ENCODE peak calls at places on chromosomes 4 and X, in ten cellular contexts. W is PC-3, S is MM.1S, U is neuronal stem cell, X is hepatocyte, B is mammary epithelial cell, C is IMR-90, D is GM23248, F is DND-41, A is H9. Y is an unnamed sample.

GRCh38 chrX:65821721-65822496 is 154.5 kb downstream of the MSN start:
- DNase-seq in D (peak), S (no peak), X (no peak), A (no peak), F (no peak), U (no peak), W (no peak), B (no peak), C (no peak), Y (no peak)

GRCh38 chr4:11183358-11183745 is 245.3 kb downstream of the HS3ST1 start:
- DNase-seq in A (no peak), X (no peak), B (no peak), D (no peak), W (no peak), C (no peak), U (no peak), F (no peak), S (no peak), Y (no peak)

GRCh38 chr4:182067828-182068227 is 175.4 kb upstream of the TENM3 start:
- DNase-seq in W (no peak), C (no peak), D (no peak), S (no peak), B (no peak), F (no peak), A (no peak), X (no peak), U (no peak), Y (no peak)

GRCh38 chr4:20538922-20539321 is 161.3 kb upstream of the PACRGL start:
- DNase-seq in F (no peak), B (no peak), U (no peak), X (no peak), S (no peak), A (no peak), D (no peak), W (no peak), C (no peak), Y (no peak)

GRCh38 chr4:99323761-99324160 is 2.6 kb upstream of the ADH1B start:
- DNase-seq in B (no peak), U (no peak), X (no peak), C (peak), A (no peak), D (peak), F (no peak), W (no peak), S (no peak), Y (no peak)

GRCh38 chrX:87702795-87703194 is 185.2 kb downstream of the KLHL4 start:
- DNase-seq in U (no peak), B (no peak), S (no peak), X (no peak), D (no peak), C (no peak), F (no peak), A (no peak), W (peak), Y (no peak)

GRCh38 chr4:112448211-112448745 is 67.7 kb downstream of the NEUROG2 start:
- DNase-seq in X (no peak), D (peak), C (peak), F (no peak), S (no peak), A (no peak), B (peak), W (peak), U (no peak), Y (no peak)

GRCh38 chr4:6953751-6954380 is 44.2 kb downstream of the TBC1D14 start:
- DNase-seq in F (no peak), U (no peak), X (peak), A (peak), S (no peak), W (no peak), B (peak), C (peak), D (peak), Y (peak)

GRCh38 chrX:48531359-48531954 is 8.1 kb upstream of the TBC1D25 start:
- DNase-seq in W (peak), F (no peak), A (no peak), C (peak), X (no peak), D (peak), U (no peak), B (peak), S (no peak), Y (peak)

DNA sequence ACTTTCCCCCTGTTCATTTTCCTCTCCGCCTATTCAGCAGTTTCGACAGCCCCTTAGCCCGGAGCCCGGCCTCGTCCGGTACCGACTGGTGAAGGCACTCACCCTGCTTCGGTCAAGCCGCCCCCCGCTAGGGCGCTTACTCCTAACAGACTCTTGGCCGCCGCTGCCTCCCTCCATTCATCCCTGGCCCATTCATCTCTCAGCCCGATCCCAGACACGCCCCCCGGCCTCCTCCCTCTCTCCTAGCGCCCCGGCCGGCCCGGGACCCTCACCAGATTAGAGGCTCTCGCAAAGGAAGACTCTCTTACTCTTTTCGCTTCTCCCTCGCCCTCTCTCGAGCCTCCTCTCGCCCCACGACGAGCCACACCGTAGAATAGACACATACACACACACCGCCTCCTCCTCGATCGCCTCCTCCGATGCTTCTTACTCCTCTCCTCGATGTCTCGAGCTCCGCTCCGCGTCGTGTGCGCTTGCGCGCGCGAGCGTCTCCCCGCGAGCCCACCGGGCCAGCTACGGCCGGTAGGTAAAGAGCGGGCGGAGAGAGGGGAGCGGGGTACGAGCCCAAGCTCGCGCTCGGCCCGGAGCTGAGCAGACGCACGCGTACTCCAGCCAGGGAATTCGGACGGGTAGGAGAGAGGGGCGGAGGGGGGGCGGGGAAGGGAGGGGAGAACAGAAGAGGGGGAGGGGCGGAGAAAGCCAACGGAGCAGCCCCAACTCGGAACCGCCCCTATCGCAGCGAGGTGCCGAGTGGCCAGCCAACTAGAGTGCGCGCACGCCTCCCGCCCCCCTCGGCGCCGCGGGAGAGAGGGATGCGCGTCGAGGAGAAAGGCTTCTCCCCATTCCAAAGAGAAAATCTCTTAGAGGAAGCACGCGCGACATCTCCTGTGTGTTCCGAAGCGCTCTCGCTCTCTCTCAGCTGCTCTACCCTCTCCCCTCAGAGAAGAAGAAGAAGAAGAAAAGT is at the start of gene WNK3:
- DNase-seq in X (peak), A (peak), D (peak), F (no peak), W (peak), S (no peak), B (peak), C (peak), U (peak), Y (peak)
- H2AFZ ChIP-seq in X (peak), A (no peak), D (peak), F (no peak), W (peak), S (no peak), B (peak), C (peak), U (peak), Y (peak)

GRCh38 chrX:129771266-129771995 is 8.3 kb upstream of the SASH3 start:
- DNase-seq in A (no peak), W (no peak), F (peak), B (no peak), S (no peak), D (no peak), U (no peak), C (no peak), X (no peak), Y (no peak)
- H2AFZ ChIP-seq in A (no peak), W (no peak), F (no peak), B (no peak), S (no peak), D (no peak), U (no peak), C (no peak), X (no peak), Y (no peak)

GRCh38 chr4:122195718-122196117 is 43.6 kb downstream of the BLTP1 start:
- DNase-seq in U (no peak), W (no peak), D (peak), B (no peak), F (no peak), A (no peak), S (no peak), C (no peak), X (no peak), Y (no peak)
- H2AFZ ChIP-seq in U (no peak), W (no peak), D (no peak), B (no peak), F (no peak), A (no peak), S (no peak), C (no peak), X (no peak), Y (no peak)

DNA sequence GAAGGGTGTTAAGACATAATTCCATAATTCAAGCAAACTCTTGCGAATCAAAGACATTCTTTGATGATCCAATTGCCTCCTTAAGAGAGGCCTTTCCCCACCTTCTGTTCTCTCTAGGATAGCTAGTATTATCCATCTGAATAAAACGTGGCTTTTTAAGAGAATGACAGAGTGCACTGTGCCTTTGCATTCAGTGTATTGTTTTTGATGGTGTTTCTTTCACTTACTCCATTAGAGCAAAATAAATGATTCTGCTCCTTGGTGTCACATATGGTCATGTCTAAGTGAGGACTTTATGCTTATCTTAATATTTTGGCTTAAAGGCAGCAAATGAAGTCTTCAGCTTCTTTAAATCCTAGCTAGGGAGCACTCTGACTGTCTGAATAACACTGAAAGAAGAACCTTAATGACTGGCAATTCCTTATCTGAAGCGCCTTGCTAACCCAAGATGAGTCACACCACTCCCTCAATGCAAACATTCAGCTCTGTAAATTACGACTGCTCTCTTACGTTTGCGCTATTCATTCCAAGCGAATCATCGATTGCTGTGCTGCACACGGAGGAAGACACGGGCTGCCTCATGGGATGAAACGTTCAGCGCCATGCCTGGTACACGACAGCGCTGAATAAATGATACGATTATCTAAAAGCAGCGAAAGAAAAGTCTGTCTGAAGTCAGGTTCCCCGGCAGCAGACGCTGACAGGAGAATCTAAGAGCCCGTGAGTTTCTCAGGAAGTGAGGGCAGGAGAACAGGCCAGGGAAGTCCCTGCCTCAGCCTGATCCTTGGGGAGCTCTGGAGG is 35.1 kb upstream of the GEMIN8 start:
- DNase-seq in S (no peak), W (peak), B (peak), A (no peak), X (peak), F (no peak), U (no peak), C (peak), D (no peak), Y (peak)
- H2AFZ ChIP-seq in S (no peak), W (peak), B (no peak), A (no peak), X (no peak), F (no peak), U (peak), C (no peak), D (no peak), Y (no peak)

DNA sequence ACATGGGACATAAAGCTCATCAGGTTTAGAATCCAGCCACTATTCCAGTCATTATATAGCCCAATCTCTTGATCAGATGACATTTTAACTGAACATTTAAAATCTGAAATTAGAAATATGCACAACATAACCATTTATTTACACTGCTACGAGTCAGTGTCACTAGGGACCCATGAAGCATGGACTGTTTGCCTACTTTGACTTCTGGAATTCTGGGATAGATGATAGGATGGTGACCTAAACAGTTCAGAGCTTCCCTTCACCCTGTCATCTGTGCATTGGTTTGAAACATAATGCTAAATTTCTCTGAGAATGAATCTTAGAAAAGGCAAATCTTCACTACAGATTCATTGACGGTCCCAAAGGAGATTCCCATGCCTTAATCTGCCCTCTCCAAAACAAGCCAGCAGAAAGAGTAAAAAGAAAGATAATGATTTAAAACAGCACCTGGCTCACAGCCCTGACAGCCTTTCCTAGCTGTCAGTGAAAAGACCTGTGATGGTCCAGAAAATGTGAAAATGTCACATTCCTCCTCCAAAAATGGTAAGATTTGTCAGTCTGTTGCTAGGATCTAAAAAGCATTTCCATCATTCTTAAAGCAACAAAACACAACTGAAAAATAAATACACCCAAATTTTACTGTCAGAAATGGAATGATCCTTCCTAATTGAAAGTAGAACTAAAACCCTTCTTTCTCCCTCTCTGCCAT is 18.8 kb upstream of the HERC3 start:
- DNase-seq in A (no peak), D (peak), U (no peak), F (no peak), B (no peak), C (no peak), S (no peak), X (no peak), W (no peak), Y (no peak)
- H2AFZ ChIP-seq in A (peak), D (peak), U (peak), F (no peak), B (peak), C (peak), S (no peak), X (no peak), W (peak), Y (no peak)

DNA sequence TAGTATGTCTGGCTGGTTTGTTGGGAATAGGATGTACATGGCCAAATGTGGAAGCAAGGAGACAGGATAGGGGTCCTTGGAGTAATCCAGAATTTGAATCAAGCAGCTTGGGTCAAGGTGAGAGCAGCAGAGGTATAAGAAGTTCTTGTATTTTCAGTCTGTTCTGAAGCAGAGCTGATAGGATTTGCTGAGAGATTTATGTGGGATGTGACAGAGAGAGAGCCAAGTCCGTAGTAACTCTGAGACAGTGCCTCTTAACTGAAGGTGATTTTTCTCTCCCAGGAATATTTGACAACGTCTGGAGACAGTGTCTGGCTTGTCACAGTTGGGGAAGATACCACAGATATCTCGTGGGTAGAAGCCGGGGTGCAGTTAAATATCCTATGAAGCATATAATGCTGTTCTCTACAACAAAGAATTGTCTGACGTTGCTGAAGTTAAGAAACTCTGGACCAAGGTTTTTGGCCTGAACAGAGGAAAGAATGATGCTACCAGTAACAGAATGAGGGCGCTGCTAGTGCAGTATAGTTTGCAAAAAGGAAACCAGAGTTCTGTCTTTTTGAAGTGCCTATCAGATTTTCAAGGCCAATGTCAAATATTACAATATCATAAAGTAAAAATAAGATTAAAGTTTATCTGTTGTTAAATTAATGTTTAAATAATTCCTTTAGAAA is 184.0 kb downstream of the ARHGAP24 start:
- DNase-seq in B (no peak), D (peak), X (no peak), S (no peak), A (no peak), F (no peak), W (no peak), U (no peak), C (no peak), Y (no peak)
- H2AFZ ChIP-seq in B (no peak), D (peak), X (no peak), S (no peak), A (no peak), F (no peak), W (no peak), U (no peak), C (no peak), Y (no peak)

GRCh38 chrX:118974908-118975671 is 672 bp downstream of the LONRF3 start:
- DNase-seq in W (peak), A (peak), U (no peak), F (no peak), X (peak), S (peak), D (peak), C (no peak), B (no peak), Y (peak)
- H2AFZ ChIP-seq in W (peak), A (no peak), U (peak), F (no peak), X (peak), S (peak), D (peak), C (peak), B (peak), Y (no peak)

GRCh38 chrX:53479295-53479694 is 45.1 kb upstream of the HSD17B10 start:
- DNase-seq in B (peak), F (peak), C (peak), A (peak), D (no peak), W (peak), X (no peak), U (no peak), S (no peak), Y (peak)
- H2AFZ ChIP-seq in B (no peak), F (no peak), C (no peak), A (no peak), D (no peak), W (no peak), X (no peak), U (no peak), S (no peak), Y (no peak)

Y was measured in mesenchymal stem cell.